ENCODE peak calls at places on chromosome 2, in five cellular contexts. W is HCT116, C is RWPE2, F is breast epithelium, Y is A549. V is an unnamed sample.
A peak's percentile ranks its signal among the peaks of the same experiment; 100 is the strongest.

GRCh38 chr2:15673919-15674636 is 82.4 kb downstream of the DDX1 start:
- DNase-seq in C (no peak), Y (no peak), W (peak; percentile 6), F (no peak), V (no peak)

GRCh38 chr2:207121784-207122183 is 44.0 kb downstream of the KLF7 start:
- DNase-seq in Y (no peak), C (no peak), F (no peak), W (peak; percentile 56), V (no peak)

GRCh38 chr2:166375205-166375735 is 474 bp downstream of the SCN9A start:
- DNase-seq in W (no peak), F (no peak), Y (no peak), C (no peak), V (no peak)

GRCh38 chr2:226478121-226478809 is 321.4 kb downstream of the IRS1 start:
- DNase-seq in C (no peak), W (peak; percentile 82), Y (peak; percentile 51), F (no peak), V (peak; percentile 82)

GRCh38 chr2:132923787-132924186 is 253.8 kb upstream of the LYPD1 start:
- DNase-seq in F (no peak), Y (no peak), C (no peak), W (no peak), V (no peak)

GRCh38 chr2:62207480-62207879 is 11.6 kb downstream of the B3GNT2 start:
- DNase-seq in Y (no peak), C (no peak), W (no peak), F (no peak), V (no peak)

GRCh38 chr2:177816740-177817139 is 255.8 kb downstream of the PDE11A start:
- DNase-seq in W (no peak), Y (no peak), C (no peak), F (no peak), V (no peak)

GRCh38 chr2:226792155-226792871 is 7.3 kb downstream of the IRS1 start:
- DNase-seq in Y (no peak), C (no peak), F (no peak), W (no peak), V (no peak)

GRCh38 chr2:238667008-238667407 is 180.9 kb upstream of the TWIST2 start:
- DNase-seq in C (no peak), Y (no peak), F (no peak), W (no peak), V (no peak)

GRCh38 chr2:54048117-54048785 is 67.2 kb upstream of the ACYP2 start:
- DNase-seq in F (no peak), C (no peak), Y (no peak), W (no peak), V (no peak)

GRCh38 chr2:160583162-160583522 is 89.5 kb upstream of the RBMS1 start:
- DNase-seq in W (no peak), Y (no peak), C (no peak), F (no peak), V (no peak)

GRCh38 chr2:19348692-19349091 is 9.7 kb downstream of the OSR1 start:
- DNase-seq in W (no peak), F (no peak), Y (no peak), C (no peak), V (peak; percentile 69)

GRCh38 chr2:19350678-19351401 is 7.6 kb downstream of the OSR1 start:
- DNase-seq in W (no peak), F (no peak), Y (no peak), C (no peak), V (no peak)

GRCh38 chr2:19349911-19350677 is 8.3 kb downstream of the OSR1 start:
- DNase-seq in F (no peak), Y (no peak), W (peak; percentile 29), C (no peak), V (peak; percentile 90)

GRCh38 chr2:19346983-19347618 is 11.3 kb downstream of the OSR1 start:
- DNase-seq in C (no peak), Y (no peak), F (no peak), W (no peak), V (no peak)

DNA sequence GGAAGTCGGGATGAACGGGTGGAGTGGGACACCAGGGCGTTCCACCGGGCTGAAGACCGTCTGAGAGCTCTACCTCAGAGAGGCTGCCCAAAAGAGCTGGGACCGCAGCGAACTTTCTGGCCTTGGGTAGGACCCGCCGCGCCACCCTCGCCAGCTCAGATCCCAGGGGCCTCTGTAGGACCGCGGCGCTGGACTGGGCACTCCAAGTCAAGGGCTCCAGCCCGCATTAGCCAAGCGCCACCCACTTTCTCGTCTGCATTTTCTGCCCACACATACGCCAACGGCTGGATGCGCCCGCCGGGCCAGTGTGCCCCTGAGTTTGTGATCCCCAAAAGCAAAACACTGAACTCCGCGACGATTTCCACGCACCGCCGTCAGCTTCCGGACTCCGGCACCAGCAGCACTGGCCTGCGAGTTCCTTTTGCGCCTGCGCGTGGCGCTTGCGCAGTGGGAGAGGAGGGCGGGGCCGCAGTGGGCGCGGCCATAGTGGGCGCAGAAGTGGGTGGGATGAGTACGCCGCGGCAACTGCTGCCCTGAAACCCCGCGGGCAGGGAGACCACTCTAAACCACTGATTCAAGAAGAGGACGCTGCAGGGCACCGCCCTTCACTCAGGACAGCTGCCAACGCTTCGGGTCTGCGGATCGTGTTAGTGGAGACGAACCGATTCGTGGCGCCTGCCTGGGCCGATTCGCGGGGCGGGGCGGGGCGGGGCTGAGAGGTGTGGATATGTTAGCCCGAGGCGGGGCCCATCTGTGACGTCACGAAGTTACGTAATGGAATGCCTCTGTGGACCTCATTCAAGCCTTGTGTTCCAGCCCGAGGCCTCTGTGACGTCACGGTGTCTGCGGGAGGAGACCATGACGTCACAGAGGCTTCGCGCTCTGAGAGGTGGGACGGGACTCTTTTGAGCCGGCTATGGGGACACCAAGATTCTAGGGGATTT is 10.5 kb downstream of the OSR1 start:
- DNase-seq in C (peak; percentile 92), F (peak; percentile 97), Y (peak; percentile 98), W (peak; percentile 95), V (peak; percentile 97)
- TF ChIP-seq CTCF in C (no peak), F (no peak), Y (no peak), W (no peak), V (no peak)

DNA sequence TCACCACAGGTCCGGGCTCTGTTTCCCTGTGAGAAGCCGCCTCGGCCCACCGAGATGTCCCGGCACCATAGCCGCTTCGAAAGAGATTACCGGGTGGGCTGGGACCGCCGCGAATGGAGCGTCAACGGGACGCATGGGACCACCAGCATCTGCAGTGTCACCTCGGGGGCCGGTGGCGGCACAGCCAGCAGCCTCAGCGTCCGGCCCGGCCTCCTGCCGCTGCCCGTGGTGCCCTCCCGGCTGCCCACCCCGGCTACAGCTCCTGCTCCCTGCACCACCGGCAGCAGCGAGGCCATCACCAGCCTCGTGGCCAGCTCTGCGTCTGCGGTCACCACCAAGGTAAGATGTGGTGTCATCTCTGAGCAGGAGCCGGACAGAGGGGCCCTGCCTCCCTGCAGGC is 177.2 kb downstream of the KLHL29 start:
- DNase-seq in W (no peak), F (no peak), Y (no peak), C (no peak), V (no peak)
- H3K9me3 ChIP-seq in W (no peaks in the 10 kb centered on the region), F (no peaks in the 10 kb centered on the region), Y (no peaks in the 10 kb centered on the region), C (no peaks in the 10 kb centered on the region), V (no peaks in the 10 kb centered on the region)

DNA sequence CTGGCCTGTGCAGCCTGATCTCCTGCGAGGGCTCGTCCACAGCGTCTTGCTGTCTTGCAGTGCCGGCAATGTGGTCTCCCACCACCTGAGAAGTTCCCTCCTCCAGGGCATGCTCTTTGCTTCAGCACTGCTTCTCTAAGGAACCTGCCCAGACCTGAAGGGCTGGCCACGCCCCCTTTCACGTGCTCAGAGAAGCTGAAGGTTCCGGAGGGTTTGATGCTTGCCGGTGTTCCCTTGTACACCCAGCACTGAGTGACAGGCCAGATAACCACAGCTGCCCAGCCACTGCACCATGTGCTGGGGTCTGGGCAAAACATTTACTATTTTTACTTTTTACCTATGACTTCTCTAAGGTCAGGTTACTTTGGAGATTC is 1.7 kb upstream of the POLR2D start:
- DNase-seq in Y (no peak), F (peak; percentile 67), W (peak; percentile 37), C (peak; percentile 91), V (no peak)
- TF ChIP-seq CTCF in Y (no peak), F (no peak), W (no peak), C (no peak), V (no peak)

GRCh38 chr2:195696012-195696411 is 39.0 kb downstream of the SLC39A10 start:
- DNase-seq in F (no peak), Y (no peak), W (no peak), C (no peak), V (no peak)
- H3K9me3 ChIP-seq in F (peaks cover 21% of the 10 kb centered on the region), Y (peaks cover 2% of the 10 kb centered on the region), W (no peaks in the 10 kb centered on the region), C (no peaks in the 10 kb centered on the region), V (peaks cover 27% of the 10 kb centered on the region)

GRCh38 chr2:40937284-40937683 is 485.4 kb upstream of the SLC8A1 start:
- DNase-seq in W (no peak), C (no peak), Y (no peak), F (no peak), V (no peak)

DNA sequence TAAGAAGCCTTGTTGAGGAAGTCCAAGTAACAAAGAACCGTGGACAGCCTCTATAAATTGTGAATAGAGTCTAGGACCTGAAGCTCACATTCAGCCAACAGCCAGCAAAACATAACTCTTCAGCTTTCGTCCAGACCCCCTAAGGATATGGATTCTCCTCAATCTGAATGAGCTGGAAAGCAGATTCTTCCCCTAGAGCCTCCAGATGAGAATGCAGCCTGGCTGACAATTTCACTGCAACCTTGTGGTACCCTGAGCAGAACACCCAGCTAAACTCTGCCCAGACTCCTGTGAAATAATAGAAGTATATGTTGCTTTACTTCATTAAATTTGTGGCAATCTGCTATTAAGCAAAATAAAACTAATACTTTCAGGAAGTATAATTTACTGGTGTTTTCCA is 483.5 kb upstream of the SLC8A1 start:
- DNase-seq in W (no peak), F (no peak), Y (no peak), C (no peak), V (no peak)
- TF ChIP-seq CTCF in W (no peak), F (no peak), Y (no peak), C (no peak), V (no peak)

GRCh38 chr2:127371037-127371436 is 16.7 kb downstream of the MAP3K2 start:
- DNase-seq in C (no peak), F (no peak), Y (no peak), W (peak; percentile 60), V (no peak)
- H3K9me3 ChIP-seq in C (peaks cover 5% of the 10 kb centered on the region), F (peaks cover 33% of the 10 kb centered on the region), Y (peaks cover 8% of the 10 kb centered on the region), W (no peaks in the 10 kb centered on the region), V (no peaks in the 10 kb centered on the region)

GRCh38 chr2:111990375-111990774 is 64.7 kb upstream of the TMEM87B start:
- DNase-seq in C (no peak), W (no peak), F (no peak), Y (no peak), V (no peak)
- TF ChIP-seq CTCF in C (no peak), W (no peak), F (no peak), Y (no peak), V (no peak)

GRCh38 chr2:12452211-12452610 is 264.5 kb upstream of the TRIB2 start:
- DNase-seq in C (no peak), Y (no peak), W (no peak), F (no peak), V (no peak)
- H3K9me3 ChIP-seq in C (no peaks in the 10 kb centered on the region), Y (peaks cover 4% of the 10 kb centered on the region), W (no peaks in the 10 kb centered on the region), F (no peaks in the 10 kb centered on the region), V (no peaks in the 10 kb centered on the region)

GRCh38 chr2:219551863-219552381 is 8.1 kb downstream of the TMEM198 start:
- DNase-seq in W (no peak), F (no peak), Y (no peak), C (no peak), V (no peak)
- TF ChIP-seq CTCF in W (no peak), F (no peak), Y (no peak), C (no peak), V (no peak)

V was measured in ascending aorta.